ENCODE peak calls at places on chromosome 9, in six cellular contexts. One of them, this sample, is unnamed.

GRCh38 chr9:119938871-119939270 is 569.6 kb upstream of the BRINP1 start:
- DNase-seq in kidney tubule cell: no peak
- DNase-seq in dorsolateral prefrontal cortex: no peak
- DNase-seq in posterior cingulate gyrus: no peak
- DNase-seq in AG08396: no peak
- DNase-seq in activated T-cell treated with anti-CD3 and anti-CD28 coated beads, Interleukin-2, amount 50 U/mL, for 4 hours: no peak
- DNase-seq in this sample: no peak

GRCh38 chr9:88775037-88775471 is 216.2 kb upstream of the S1PR3 start:
- DNase-seq in kidney tubule cell: no peak
- DNase-seq in dorsolateral prefrontal cortex: no peak
- DNase-seq in posterior cingulate gyrus: no peak
- DNase-seq in AG08396: peak; percentile 55
- DNase-seq in activated T-cell treated with anti-CD3 and anti-CD28 coated beads, Interleukin-2, amount 50 U/mL, for 4 hours: no peak
- DNase-seq in this sample: peak; percentile 85

GRCh38 chr9:133369923-133370322 is 5.9 kb downstream of the SURF4 start:
- DNase-seq in kidney tubule cell: no peak
- DNase-seq in dorsolateral prefrontal cortex: no peak
- DNase-seq in posterior cingulate gyrus: no peak
- DNase-seq in AG08396: no peak
- DNase-seq in activated T-cell treated with anti-CD3 and anti-CD28 coated beads, Interleukin-2, amount 50 U/mL, for 4 hours: no peak
- DNase-seq in this sample: no peak

GRCh38 chr9:89527084-89527483 is 29.2 kb upstream of the SEMA4D start:
- DNase-seq in kidney tubule cell: peak; percentile 75
- DNase-seq in dorsolateral prefrontal cortex: no peak
- DNase-seq in posterior cingulate gyrus: no peak
- DNase-seq in AG08396: no peak
- DNase-seq in activated T-cell treated with anti-CD3 and anti-CD28 coated beads, Interleukin-2, amount 50 U/mL, for 4 hours: no peak
- DNase-seq in this sample: no peak

GRCh38 chr9:38662763-38663593 is 42.6 kb upstream of the ANKRD18A start:
- DNase-seq in kidney tubule cell: no peak
- DNase-seq in dorsolateral prefrontal cortex: no peak
- DNase-seq in posterior cingulate gyrus: peak; percentile 45
- DNase-seq in AG08396: no peak
- DNase-seq in activated T-cell treated with anti-CD3 and anti-CD28 coated beads, Interleukin-2, amount 50 U/mL, for 4 hours: no peak
- DNase-seq in this sample: no peak

GRCh38 chr9:84317563-84317962 is 23.0 kb downstream of the SLC28A3 start:
- DNase-seq in kidney tubule cell: no peak
- DNase-seq in dorsolateral prefrontal cortex: no peak
- DNase-seq in posterior cingulate gyrus: no peak
- DNase-seq in AG08396: no peak
- DNase-seq in activated T-cell treated with anti-CD3 and anti-CD28 coated beads, Interleukin-2, amount 50 U/mL, for 4 hours: no peak
- DNase-seq in this sample: no peak

GRCh38 chr9:100989731-100990130 is 38.8 kb upstream of the PLPPR1 start:
- DNase-seq in kidney tubule cell: no peak
- DNase-seq in dorsolateral prefrontal cortex: no peak
- DNase-seq in posterior cingulate gyrus: no peak
- DNase-seq in AG08396: no peak
- DNase-seq in activated T-cell treated with anti-CD3 and anti-CD28 coated beads, Interleukin-2, amount 50 U/mL, for 4 hours: no peak
- DNase-seq in this sample: no peak

GRCh38 chr9:124357591-124358361 is 57.5 kb downstream of the PSMB7 start:
- DNase-seq in kidney tubule cell: no peak
- DNase-seq in dorsolateral prefrontal cortex: no peak
- DNase-seq in posterior cingulate gyrus: no peak
- DNase-seq in AG08396: no peak
- DNase-seq in activated T-cell treated with anti-CD3 and anti-CD28 coated beads, Interleukin-2, amount 50 U/mL, for 4 hours: no peak
- DNase-seq in this sample: no peak

GRCh38 chr9:128187361-128187760 is 4.0 kb downstream of the CIZ1 start:
- DNase-seq in kidney tubule cell: no peak
- DNase-seq in dorsolateral prefrontal cortex: no peak
- DNase-seq in posterior cingulate gyrus: no peak
- DNase-seq in AG08396: no peak
- DNase-seq in activated T-cell treated with anti-CD3 and anti-CD28 coated beads, Interleukin-2, amount 50 U/mL, for 4 hours: no peak
- DNase-seq in this sample: no peak

GRCh38 chr9:63817622-63818518 is 1467.1 kb downstream of the FOXD4L5 start:
- DNase-seq in kidney tubule cell: peak; percentile 53
- DNase-seq in dorsolateral prefrontal cortex: peak; percentile 74
- DNase-seq in posterior cingulate gyrus: peak; percentile 71
- DNase-seq in AG08396: no peak
- DNase-seq in activated T-cell treated with anti-CD3 and anti-CD28 coated beads, Interleukin-2, amount 50 U/mL, for 4 hours: peak; percentile 52
- DNase-seq in this sample: no peak

GRCh38 chr9:15070716-15071115 is 160.5 kb upstream of the FREM1 start:
- DNase-seq in kidney tubule cell: no peak
- DNase-seq in dorsolateral prefrontal cortex: no peak
- DNase-seq in posterior cingulate gyrus: no peak
- DNase-seq in AG08396: no peak
- DNase-seq in activated T-cell treated with anti-CD3 and anti-CD28 coated beads, Interleukin-2, amount 50 U/mL, for 4 hours: no peak
- DNase-seq in this sample: no peak

GRCh38 chr9:77454668-77455067 is 193.5 kb downstream of the GNA14 start:
- DNase-seq in kidney tubule cell: no peak
- DNase-seq in dorsolateral prefrontal cortex: no peak
- DNase-seq in posterior cingulate gyrus: no peak
- DNase-seq in AG08396: no peak
- DNase-seq in activated T-cell treated with anti-CD3 and anti-CD28 coated beads, Interleukin-2, amount 50 U/mL, for 4 hours: no peak
- DNase-seq in this sample: no peak

GRCh38 chr9:89445135-89445797 is 52.6 kb downstream of the SEMA4D start:
- DNase-seq in kidney tubule cell: no peak
- DNase-seq in dorsolateral prefrontal cortex: no peak
- DNase-seq in posterior cingulate gyrus: no peak
- DNase-seq in AG08396: no peak
- DNase-seq in activated T-cell treated with anti-CD3 and anti-CD28 coated beads, Interleukin-2, amount 50 U/mL, for 4 hours: no peak
- DNase-seq in this sample: no peak

GRCh38 chr9:132025766-132026165 is 53.9 kb downstream of the MED27 start:
- DNase-seq in kidney tubule cell: no peak
- DNase-seq in dorsolateral prefrontal cortex: no peak
- DNase-seq in posterior cingulate gyrus: no peak
- DNase-seq in AG08396: no peak
- DNase-seq in activated T-cell treated with anti-CD3 and anti-CD28 coated beads, Interleukin-2, amount 50 U/mL, for 4 hours: no peak
- DNase-seq in this sample: peak; percentile 80

GRCh38 chr9:14616188-14616982 is 76.8 kb downstream of the ZDHHC21 start:
- DNase-seq in kidney tubule cell: peak; percentile 49
- DNase-seq in dorsolateral prefrontal cortex: no peak
- DNase-seq in posterior cingulate gyrus: no peak
- DNase-seq in AG08396: peak; percentile 20
- DNase-seq in activated T-cell treated with anti-CD3 and anti-CD28 coated beads, Interleukin-2, amount 50 U/mL, for 4 hours: no peak
- DNase-seq in this sample: peak; percentile 73

GRCh38 chr9:133048595-133048994 is 13.2 kb upstream of the CEL start:
- DNase-seq in kidney tubule cell: peak; percentile 20
- DNase-seq in dorsolateral prefrontal cortex: no peak
- DNase-seq in posterior cingulate gyrus: no peak
- DNase-seq in AG08396: peak; percentile 71
- DNase-seq in activated T-cell treated with anti-CD3 and anti-CD28 coated beads, Interleukin-2, amount 50 U/mL, for 4 hours: no peak
- DNase-seq in this sample: peak; percentile 51

GRCh38 chr9:35673132-35673997 is at the start of gene CA9:
- DNase-seq in kidney tubule cell: no peak
- DNase-seq in dorsolateral prefrontal cortex: peak; percentile 94
- DNase-seq in posterior cingulate gyrus: peak; percentile 45
- DNase-seq in AG08396: no peak
- DNase-seq in activated T-cell treated with anti-CD3 and anti-CD28 coated beads, Interleukin-2, amount 50 U/mL, for 4 hours: no peak
- DNase-seq in this sample: peak; percentile 68

GRCh38 chr9:17330097-17330496 is 195.3 kb downstream of the CNTLN start:
- DNase-seq in kidney tubule cell: no peak
- DNase-seq in dorsolateral prefrontal cortex: no peak
- DNase-seq in posterior cingulate gyrus: no peak
- DNase-seq in AG08396: no peak
- DNase-seq in activated T-cell treated with anti-CD3 and anti-CD28 coated beads, Interleukin-2, amount 50 U/mL, for 4 hours: no peak
- DNase-seq in this sample: peak; percentile 44

GRCh38 chr9:30799527-30800101 is 1584.8 kb upstream of the ACO1 start:
- DNase-seq in kidney tubule cell: no peak
- DNase-seq in dorsolateral prefrontal cortex: no peak
- DNase-seq in posterior cingulate gyrus: no peak
- DNase-seq in AG08396: no peak
- DNase-seq in activated T-cell treated with anti-CD3 and anti-CD28 coated beads, Interleukin-2, amount 50 U/mL, for 4 hours: no peak
- DNase-seq in this sample: no peak

GRCh38 chr9:124735121-124735520 is 36.0 kb downstream of the NR6A1 start:
- DNase-seq in kidney tubule cell: peak; percentile 56
- DNase-seq in dorsolateral prefrontal cortex: no peak
- DNase-seq in posterior cingulate gyrus: no peak
- DNase-seq in AG08396: peak; percentile 27
- DNase-seq in activated T-cell treated with anti-CD3 and anti-CD28 coated beads, Interleukin-2, amount 50 U/mL, for 4 hours: no peak
- DNase-seq in this sample: peak; percentile 66

GRCh38 chr9:14119694-14120514 is 194.0 kb downstream of the NFIB start:
- DNase-seq in kidney tubule cell: peak; percentile 64
- DNase-seq in dorsolateral prefrontal cortex: no peak
- DNase-seq in posterior cingulate gyrus: no peak
- DNase-seq in AG08396: no peak
- DNase-seq in activated T-cell treated with anti-CD3 and anti-CD28 coated beads, Interleukin-2, amount 50 U/mL, for 4 hours: no peak
- DNase-seq in this sample: peak; percentile 84

GRCh38 chr9:113137196-113138168 is 13.3 kb upstream of the SLC31A2 start:
- DNase-seq in kidney tubule cell: no peak
- DNase-seq in dorsolateral prefrontal cortex: no peak
- DNase-seq in posterior cingulate gyrus: no peak
- DNase-seq in AG08396: no peak
- DNase-seq in activated T-cell treated with anti-CD3 and anti-CD28 coated beads, Interleukin-2, amount 50 U/mL, for 4 hours: no peak
- DNase-seq in this sample: no peak